ENCODE peak calls at places on chromosome 1, in eight cellular contexts. V, O, R, W, D, N, A and I are unnamed samples.

GRCh38 chr1:55541296-55541695 is 326.1 kb upstream of the USP24 start:
- DNase-seq in V (no peak), O (no peak), R (no peak), W (no peak), D (peak; percentile 81), N (no peak), A (no peak), I (no peak)

GRCh38 chr1:98322966-98323365 is 338.6 kb upstream of the SNX7 start:
- DNase-seq in V (no peak), O (no peak), R (no peak), W (no peak), D (peak; percentile 82), N (no peak), A (peak; percentile 28), I (no peak)

GRCh38 chr1:107877092-107877491 is 87.9 kb downstream of the VAV3 start:
- DNase-seq in V (no peak), O (no peak), R (no peak), W (no peak), D (no peak), N (no peak), A (peak; percentile 21), I (no peak)

GRCh38 chr1:116411784-116412479 is 38.9 kb downstream of the ATP1A1 start:
- DNase-seq in V (no peak), O (no peak), R (no peak), W (no peak), D (peak; percentile 13), N (no peak), A (peak; percentile 79), I (no peak)

GRCh38 chr1:11981378-11982009 is 1.2 kb downstream of the MFN2 start:
- DNase-seq in V (no peak), O (no peak), R (no peak), W (no peak), D (peak; percentile 88), N (no peak), A (no peak), I (no peak)

GRCh38 chr1:67832737-67833594 is at the start of gene GNG12:
- DNase-seq in V (peak; percentile 83), O (peak; percentile 72), R (peak; percentile 78), W (peak; percentile 73), D (peak; percentile 79), N (peak; percentile 81), A (peak; percentile 73), I (peak; percentile 75)

GRCh38 chr1:175679931-175680652 is 63.3 kb downstream of the TNR start:
- DNase-seq in V (no peak), O (no peak), R (no peak), W (no peak), D (no peak), N (no peak), A (no peak), I (no peak)

GRCh38 chr1:185768371-185768770 is 34.2 kb downstream of the HMCN1 start:
- DNase-seq in V (no peak), O (no peak), R (no peak), W (no peak), D (no peak), N (no peak), A (no peak), I (no peak)

GRCh38 chr1:243216741-243217140 is 38.3 kb downstream of the CEP170 start:
- DNase-seq in V (no peak), O (no peak), R (no peak), W (no peak), D (no peak), N (no peak), A (peak; percentile 34), I (no peak)

GRCh38 chr1:234941711-234942320 is 186.8 kb downstream of the TOMM20 start:
- DNase-seq in V (no peak), O (no peak), R (no peak), W (no peak), D (no peak), N (no peak), A (peak; percentile 44), I (no peak)

GRCh38 chr1:207805841-207806421 is 54.1 kb downstream of the CD46 start:
- DNase-seq in V (peak; percentile 87), O (peak; percentile 75), R (peak; percentile 88), W (peak; percentile 85), D (peak; percentile 94), N (peak; percentile 41), A (peak; percentile 98), I (peak; percentile 85)

GRCh38 chr1:16168622-16169021 is 12.8 kb upstream of the EPHA2 start:
- DNase-seq in V (no peak), O (no peak), R (no peak), W (no peak), D (peak; percentile 27), N (no peak), A (no peak), I (no peak)

GRCh38 chr1:198171667-198172294 is 15.0 kb downstream of the NEK7 start:
- DNase-seq in V (no peak), O (no peak), R (no peak), W (no peak), D (no peak), N (no peak), A (no peak), I (no peak)

GRCh38 chr1:88001460-88001859 is 672.8 kb downstream of the LMO4 start:
- DNase-seq in V (peak; percentile 24), O (no peak), R (peak; percentile 55), W (no peak), D (peak; percentile 85), N (no peak), A (peak; percentile 49), I (no peak)

DNA sequence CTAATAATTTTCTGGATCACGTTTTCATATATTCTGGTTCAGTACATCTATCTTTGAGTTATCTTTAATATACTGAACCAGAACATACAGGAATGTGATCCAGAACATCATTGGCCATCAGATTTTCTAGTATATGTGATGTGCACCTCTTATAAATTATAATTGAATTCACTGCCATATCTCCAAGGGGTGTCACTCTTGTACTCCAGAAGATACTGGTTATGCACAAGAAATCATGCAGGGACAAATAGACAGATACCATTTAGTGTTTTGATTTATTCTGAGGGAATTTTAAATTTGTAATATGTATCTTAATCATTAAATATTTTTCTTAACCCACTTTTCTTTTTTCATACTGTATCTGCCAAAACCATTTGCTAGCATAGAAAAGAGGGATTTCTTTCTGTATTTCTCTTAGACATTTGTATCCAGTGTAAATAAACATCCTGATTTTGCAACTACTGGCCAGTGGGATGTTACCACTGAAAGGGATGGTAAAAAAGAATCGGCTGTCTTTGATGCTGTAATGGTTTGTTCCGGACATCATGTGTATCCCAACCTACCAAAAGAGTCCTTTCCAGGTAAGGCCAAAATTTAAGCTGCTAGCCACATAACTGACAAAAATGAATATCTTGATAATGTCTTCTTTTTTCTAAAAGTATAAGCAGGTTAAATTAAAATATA is 16.7 kb downstream of the FMO3 start:
- DNase-seq in V (no peak), O (no peak), R (no peak), W (no peak), D (no peak), N (no peak), A (peak; percentile 44), I (no peak)
- TF ChIP-seq CTCF in V (no peak), O (no peak), R (no peak), W (no peak), D (no peak), N (no peak), A (no peak), I (peak; percentile 36)

DNA sequence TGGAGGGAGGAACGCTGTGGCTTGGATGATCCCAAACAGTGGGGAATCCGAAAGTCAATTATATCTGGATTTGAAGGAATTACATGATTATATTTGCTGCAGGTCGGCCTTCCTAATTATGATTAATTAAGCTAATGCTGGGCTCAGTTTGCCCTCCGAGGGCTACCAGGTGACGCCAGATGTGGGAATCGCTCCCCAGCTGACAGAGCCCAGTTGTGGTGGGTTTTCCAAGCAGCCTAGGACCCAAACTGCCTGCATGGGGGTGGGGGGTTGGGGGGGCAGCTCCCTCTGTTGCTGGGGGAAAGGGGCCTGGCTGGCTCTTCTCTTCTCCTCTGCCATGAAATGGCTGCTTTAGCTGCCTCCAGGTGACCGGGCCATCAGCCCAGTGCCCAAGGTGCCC is 147.6 kb upstream of the C1orf174 start:
- DNase-seq in V (no peak), O (no peak), R (no peak), W (no peak), D (no peak), N (no peak), A (no peak), I (no peak)
- H3K4me3 ChIP-seq in V (no peak overlapping the region), O (no peak overlapping the region), R (no peak overlapping the region), W (no peak overlapping the region), D (no peak overlapping the region), N (no peak overlapping the region), A (no peak overlapping the region), I (no peak overlapping the region)

GRCh38 chr1:2928733-2929325 is 92.4 kb upstream of the ACTRT2 start:
- DNase-seq in V (no peak), O (no peak), R (no peak), W (no peak), D (no peak), N (no peak), A (no peak), I (no peak)
- H3K9me3 ChIP-seq in V (peaks cover 12% of the 10 kb centered on the region), O (no peaks in the 10 kb centered on the region), R (no peaks in the 10 kb centered on the region), W (no peaks in the 10 kb centered on the region), D (no peaks in the 10 kb centered on the region), N (no peaks in the 10 kb centered on the region), A (peaks cover 75% of the 10 kb centered on the region), I (no peaks in the 10 kb centered on the region)

DNA sequence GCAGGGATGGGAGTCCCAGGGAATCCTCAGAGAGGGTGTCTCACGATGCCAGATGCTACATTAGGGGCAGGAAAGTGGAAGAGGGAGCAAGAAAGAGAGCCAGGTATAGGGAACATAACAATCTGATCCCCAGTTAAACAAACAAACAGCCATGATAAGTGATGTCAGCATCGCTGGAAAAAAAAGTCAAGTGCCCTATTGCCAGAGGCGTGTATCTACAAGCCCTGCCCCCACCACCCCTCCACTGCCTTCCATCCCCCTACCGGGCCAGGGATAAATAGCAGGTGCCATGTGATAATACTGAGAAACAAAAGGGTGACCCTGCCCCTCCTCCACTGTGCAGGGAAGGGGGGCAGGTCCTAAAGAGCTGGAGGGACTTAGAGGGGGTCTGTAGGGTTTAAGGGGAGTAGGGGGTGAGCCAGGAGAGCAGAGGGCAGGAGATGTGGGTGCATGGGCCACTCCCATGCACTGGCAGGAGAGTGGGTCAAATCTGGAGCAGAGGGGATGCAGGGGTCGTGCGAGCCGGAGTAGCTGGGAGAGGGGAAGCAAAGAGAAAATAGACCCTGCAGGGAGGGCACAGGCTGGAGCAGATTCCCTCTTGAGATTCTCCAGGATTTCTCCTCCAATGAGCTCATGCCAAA is 3.4 kb downstream of the SLC26A9 start:
- DNase-seq in V (no peak), O (peak; percentile 59), R (peak; percentile 58), W (no peak), D (peak; percentile 35), N (no peak), A (no peak), I (no peak)
- TF ChIP-seq CTCF in V (peak; percentile 35), O (no peak), R (no peak), W (no peak), D (peak; percentile 43), N (no peak), A (no peak), I (peak; percentile 21)

GRCh38 chr1:27594542-27595510 is 9.1 kb downstream of the AHDC1 start:
- DNase-seq in V (no peak), O (no peak), R (no peak), W (no peak), D (no peak), N (peak; percentile 47), A (peak; percentile 57), I (no peak)
- H3K4me3 ChIP-seq in V (no peak overlapping the region), O (no peak overlapping the region), R (no peak overlapping the region), W (peak overlapping the region; percentile 2), D (no peak overlapping the region), N (no peak overlapping the region), A (no peak overlapping the region), I (no peak overlapping the region)